ENCODE peak calls at places on chromosomes 13 and 19, in four cellular contexts. F, W, I and N are unnamed samples.

GRCh38 chr13:74550039-74550438 is 415.8 kb upstream of the KLF12 start:
- DNase-seq in F (no peak), W (peak; percentile 26), I (no peak), N (no peak)

GRCh38 chr19:1651061-1651547 is 1.3 kb downstream of the TCF3 start:
- DNase-seq in F (no peak), W (no peak), I (peak; percentile 49), N (peak; percentile 58)

GRCh38 chr13:108948269-108948671 is 318.9 kb downstream of the MYO16 start:
- DNase-seq in F (peak; percentile 21), W (no peak), I (no peak), N (no peak)

GRCh38 chr13:53822136-53822535 is 793.5 kb downstream of the OLFM4 start:
- DNase-seq in F (no peak), W (no peak), I (no peak), N (no peak)

GRCh38 chr13:42330991-42331390 is 59.0 kb downstream of the AKAP11 start:
- DNase-seq in F (no peak), W (no peak), I (no peak), N (no peak)

GRCh38 chr13:109400625-109401257 is 385.6 kb downstream of the IRS2 start:
- DNase-seq in F (no peak), W (no peak), I (no peak), N (no peak)

GRCh38 chr13:53007872-53008271 is 20.7 kb upstream of the OLFM4 start:
- DNase-seq in F (no peak), W (no peak), I (no peak), N (no peak)

GRCh38 chr19:1645299-1645698 is 7.1 kb downstream of the TCF3 start:
- DNase-seq in F (no peak), W (no peak), I (no peak), N (no peak)

GRCh38 chr19:29075149-29075548 is 137.8 kb downstream of the UQCRFS1 start:
- DNase-seq in F (no peak), W (no peak), I (no peak), N (peak; percentile 18)

GRCh38 chr19:28199323-28199722 is 1013.6 kb downstream of the UQCRFS1 start:
- DNase-seq in F (no peak), W (no peak), I (no peak), N (no peak)

GRCh38 chr19:50896591-50897190 is 14.5 kb downstream of the KLK4 start:
- DNase-seq in F (no peak), W (peak; percentile 98), I (no peak), N (peak; percentile 42)

GRCh38 chr13:70732611-70733010 is 624.4 kb upstream of the KLHL1 start:
- DNase-seq in F (no peak), W (no peak), I (no peak), N (no peak)

GRCh38 chr13:59176775-59177174 is 987.0 kb downstream of the DIAPH3 start:
- DNase-seq in F (peak; percentile 12), W (no peak), I (no peak), N (no peak)

GRCh38 chr19:11018179-11018578 is 57.3 kb downstream of the SMARCA4 start:
- DNase-seq in F (peak; percentile 32), W (peak; percentile 53), I (no peak), N (peak; percentile 87)

GRCh38 chr19:38693380-38694223 is 46.2 kb downstream of the ACTN4 start:
- DNase-seq in F (peak; percentile 39), W (peak; percentile 98), I (peak; percentile 89), N (no peak)

GRCh38 chr19:29624489-29625210 is 18.6 kb downstream of the POP4 start:
- DNase-seq in F (no peak), W (no peak), I (no peak), N (no peak)

GRCh38 chr19:41997121-41997850 is 3.3 kb upstream of the ATP1A3 start:
- DNase-seq in F (peak; percentile 76), W (peak; percentile 23), I (peak; percentile 69), N (peak; percentile 82)

GRCh38 chr13:97141564-97142005 is 80.5 kb upstream of the MBNL2 start:
- DNase-seq in F (peak; percentile 91), W (peak; percentile 91), I (peak; percentile 23), N (peak; percentile 90)
- H3K4me3 ChIP-seq in F (peak overlapping the region; percentile 61), W (no peak overlapping the region), I (no peak overlapping the region), N (no peak overlapping the region)

GRCh38 chr19:35045667-35046300 is 4.3 kb downstream of the HPN start:
- DNase-seq in F (no peak), W (peak; percentile 35), I (no peak), N (peak; percentile 19)

GRCh38 chr19:35046461-35046860 is 4.9 kb downstream of the HPN start:
- DNase-seq in F (no peak), W (no peak), I (no peak), N (no peak)

GRCh38 chr19:35043906-35044305 is 2.4 kb downstream of the HPN start:
- DNase-seq in F (no peak), W (no peak), I (no peak), N (peak; percentile 10)

GRCh38 chr19:35042954-35043604 is 1.6 kb downstream of the HPN start:
- DNase-seq in F (no peak), W (no peak), I (no peak), N (no peak)

GRCh38 chr19:35044317-35045117 is 3.0 kb downstream of the HPN start:
- DNase-seq in F (peak; percentile 68), W (peak; percentile 48), I (peak; percentile 68), N (peak; percentile 54)
- H3K4me3 ChIP-seq in F (no peak overlapping the region), W (no peak overlapping the region), I (no peak overlapping the region), N (no peak overlapping the region)

GRCh38 chr13:113364933-113365371 is 1.0 kb upstream of the GRTP1 start:
- DNase-seq in F (no peak), W (no peak), I (no peak), N (no peak)

GRCh38 chr13:113365551-113365971 is 1.6 kb upstream of the GRTP1 start:
- DNase-seq in F (no peak), W (no peak), I (no peak), N (no peak)

GRCh38 chr13:113366031-113366588 is 2.2 kb upstream of the GRTP1 start:
- DNase-seq in F (no peak), W (no peak), I (no peak), N (no peak)

GRCh38 chr13:113367020-113367560 is 3.2 kb upstream of the GRTP1 start:
- DNase-seq in F (no peak), W (no peak), I (no peak), N (no peak)

GRCh38 chr13:113364371-113364932 is 522 bp upstream of the GRTP1 start:
- DNase-seq in F (no peak), W (no peak), I (peak; percentile 43), N (no peak)
- H3K4me3 ChIP-seq in F (no peak overlapping the region), W (no peak overlapping the region), I (peak overlapping the region; percentile 46), N (peak overlapping the region; percentile 52)

GRCh38 chr19:56916528-56916927 is 76.0 kb upstream of the PEG3 start:
- DNase-seq in F (no peak), W (no peak), I (no peak), N (no peak)

GRCh38 chr19:56912406-56912805 is 71.9 kb upstream of the PEG3 start:
- DNase-seq in F (no peak), W (no peak), I (no peak), N (no peak)

GRCh38 chr19:56918682-56919307 is 78.3 kb upstream of the PEG3 start:
- DNase-seq in F (no peak), W (no peak), I (no peak), N (no peak)

GRCh38 chr19:56919308-56919995 is 78.9 kb upstream of the PEG3 start:
- DNase-seq in F (no peak), W (no peak), I (no peak), N (no peak)

DNA sequence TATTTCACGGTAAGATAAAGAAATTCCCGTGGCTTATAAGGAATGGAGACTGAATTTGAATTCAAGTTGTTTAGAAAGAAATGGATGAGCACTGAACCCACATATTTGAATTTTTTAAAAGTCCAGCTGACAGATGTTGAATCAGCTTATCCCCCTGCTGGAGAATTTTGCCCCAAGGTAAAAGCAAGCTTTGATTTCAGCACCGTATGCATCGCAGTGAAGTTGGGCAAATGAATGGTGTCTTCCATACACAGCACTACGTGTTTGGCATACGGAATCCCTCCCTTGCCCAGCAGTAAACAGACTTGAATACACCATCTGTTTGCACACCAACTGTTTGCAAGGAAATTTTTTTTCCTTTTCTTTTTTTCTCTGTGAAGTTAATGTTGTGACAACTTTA is 77.5 kb upstream of the PEG3 start:
- DNase-seq in F (no peak), W (no peak), I (no peak), N (no peak)
- H3K4me3 ChIP-seq in F (no peak overlapping the region), W (no peak overlapping the region), I (no peak overlapping the region), N (no peak overlapping the region)

GRCh38 chr13:47420568-47420967 is 523.7 kb upstream of the HTR2A start:
- DNase-seq in F (no peak), W (no peak), I (no peak), N (no peak)

GRCh38 chr13:47420012-47420411 is 523.2 kb upstream of the HTR2A start:
- DNase-seq in F (no peak), W (no peak), I (no peak), N (no peak)

GRCh38 chr13:47415048-47415447 is 518.2 kb upstream of the HTR2A start:
- DNase-seq in F (no peak), W (peak; percentile 39), I (no peak), N (no peak)

GRCh38 chr13:47418206-47418920 is 521.5 kb upstream of the HTR2A start:
- DNase-seq in F (no peak), W (no peak), I (no peak), N (no peak)

GRCh38 chr13:47417485-47417884 is 520.6 kb upstream of the HTR2A start:
- DNase-seq in F (no peak), W (no peak), I (no peak), N (no peak)
- H3K4me3 ChIP-seq in F (no peak overlapping the region), W (no peak overlapping the region), I (no peak overlapping the region), N (no peak overlapping the region)